ENCODE peak calls at places on chromosome 11, in seven cellular contexts. V is adrenal gland, T is IMR-90, K is esophagus squamous epithelium, Y is uterus, B is heart left ventricle, L is K562. O is an unnamed sample.

GRCh38 chr11:1387961-1388762 is 1.6 kb upstream of the BRSK2 start:
- DNase-seq in V (no peak), T (no peak), K (no peak), Y (no peak), B (no peak), L (no peak), O (no peak)

GRCh38 chr11:104390696-104391095 is 226.7 kb upstream of the PDGFD start:
- DNase-seq in V (no peak), T (peak; percentile 25), K (no peak), Y (no peak), B (no peak), L (no peak), O (no peak)

GRCh38 chr11:126611438-126611837 is 256.0 kb downstream of the ST3GAL4 start:
- DNase-seq in V (no peak), T (no peak), K (no peak), Y (no peak), B (no peak), L (no peak), O (no peak)

GRCh38 chr11:19714387-19715363 is 2.0 kb downstream of the NAV2 start:
- DNase-seq in V (peak; percentile 83), T (peak; percentile 85), K (no peak), Y (peak; percentile 57), B (peak; percentile 78), L (peak; percentile 55), O (no peak)

GRCh38 chr11:73178092-73178539 is 36.0 kb upstream of the FCHSD2 start:
- DNase-seq in V (peak; percentile 95), T (peak; percentile 81), K (peak; percentile 34), Y (peak; percentile 77), B (peak; percentile 85), L (peak; percentile 70), O (peak; percentile 79)

GRCh38 chr11:108009497-108010360 is 1.0 kb downstream of the CUL5 start:
- DNase-seq in V (no peak), T (no peak), K (no peak), Y (no peak), B (no peak), L (peak; percentile 53), O (peak; percentile 55)

GRCh38 chr11:96620464-96621044 is 230.7 kb downstream of the JRKL start:
- DNase-seq in V (no peak), T (no peak), K (no peak), Y (no peak), B (no peak), L (peak; percentile 61), O (no peak)

GRCh38 chr11:2924381-2924780 is 4.8 kb downstream of the PHLDA2 start:
- DNase-seq in V (no peak), T (no peak), K (no peak), Y (no peak), B (no peak), L (no peak), O (no peak)

GRCh38 chr11:31972623-31973022 is 118.3 kb upstream of the RCN1 start:
- DNase-seq in V (no peak), T (no peak), K (no peak), Y (no peak), B (no peak), L (no peak), O (no peak)

GRCh38 chr11:6606471-6607189 is 3.1 kb downstream of the ILK start:
- DNase-seq in V (peak; percentile 96), T (peak; percentile 95), K (no peak), Y (peak; percentile 97), B (peak; percentile 96), L (peak; percentile 94), O (peak; percentile 52)
- TF ChIP-seq POLR2A in V (peak; percentile 75), T (no peak), K (no peak), Y (peak; percentile 94), B (peak; percentile 73), L (peak; percentile 51), O (no peak)

GRCh38 chr11:45263773-45264172 is 22.4 kb downstream of the SYT13 start:
- DNase-seq in V (no peak), T (no peak), K (no peak), Y (no peak), B (no peak), L (no peak), O (no peak)
- TF ChIP-seq POLR2A in V (no peak), T (no peak), K (no peak), Y (no peak), B (no peak), L (no peak), O (no peak)

DNA sequence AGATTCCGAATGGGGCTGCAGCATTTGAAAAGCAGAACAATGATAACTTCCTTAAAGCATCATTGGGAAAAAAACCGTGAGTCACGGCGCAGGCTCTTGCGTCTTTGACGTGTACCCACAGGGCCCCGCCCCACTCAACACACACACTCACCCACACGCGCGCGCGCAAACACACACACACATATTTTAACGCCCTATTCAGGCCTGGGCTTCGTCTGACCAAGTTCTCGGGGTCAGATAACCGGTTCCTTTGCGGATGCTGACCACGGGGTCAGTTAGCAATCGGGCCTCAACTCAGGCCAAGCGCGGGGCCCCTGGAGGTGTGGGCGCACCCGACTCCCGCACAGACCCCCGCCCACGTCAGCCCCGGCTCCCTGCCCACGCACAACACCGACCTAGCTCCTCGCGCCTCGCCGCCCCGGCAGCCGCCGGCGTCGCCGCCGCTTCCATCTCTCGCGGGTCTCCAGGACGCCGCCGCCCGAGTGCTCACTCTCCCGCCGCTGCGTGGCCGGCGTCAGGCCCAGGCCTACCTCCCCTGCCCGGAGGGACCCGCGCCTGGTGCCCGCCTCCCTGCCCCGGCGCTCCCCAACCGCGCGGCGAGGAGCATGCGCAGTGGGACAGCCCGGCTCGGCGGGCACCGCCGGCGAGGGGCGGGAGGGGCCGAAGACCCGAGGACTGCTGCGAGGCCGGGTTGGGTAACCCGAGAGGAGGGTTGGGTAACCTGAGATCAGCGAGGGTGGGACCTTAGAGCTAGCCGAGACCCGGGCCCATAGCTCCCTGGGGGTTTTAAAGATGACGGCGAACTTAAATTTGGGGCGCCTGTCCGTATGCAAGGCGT is at the start of gene SLC36A4:
- DNase-seq in V (peak; percentile 98), T (peak; percentile 97), K (peak; percentile 91), Y (peak; percentile 94), B (peak; percentile 88), L (peak; percentile 89), O (peak; percentile 94)
- TF ChIP-seq POLR2A in V (peak; percentile 82), T (peak; percentile 84), K (peak; percentile 60), Y (peak; percentile 52), B (peak; percentile 65), L (peak; percentile 78), O (peak; percentile 87)

GRCh38 chr11:65870307-65870658 is 2.3 kb downstream of the EFEMP2 start:
- DNase-seq in V (peak; percentile 57), T (no peak), K (no peak), Y (no peak), B (no peak), L (no peak), O (no peak)

GRCh38 chr11:65869643-65870306 is 2.8 kb downstream of the EFEMP2 start:
- DNase-seq in V (no peak), T (no peak), K (no peak), Y (no peak), B (no peak), L (no peak), O (no peak)

GRCh38 chr11:65868076-65868667 is 4.4 kb downstream of the EFEMP2 start:
- DNase-seq in V (peak; percentile 63), T (no peak), K (no peak), Y (peak; percentile 42), B (no peak), L (peak; percentile 20), O (no peak)

GRCh38 chr11:65867284-65868071 is 5.1 kb downstream of the EFEMP2 start:
- DNase-seq in V (no peak), T (no peak), K (no peak), Y (peak; percentile 40), B (peak; percentile 17), L (peak; percentile 60), O (no peak)

GRCh38 chr11:65868907-65869306 is 3.7 kb downstream of the EFEMP2 start:
- DNase-seq in V (no peak), T (no peak), K (no peak), Y (no peak), B (no peak), L (no peak), O (no peak)
- TF ChIP-seq POLR2A in V (no peak), T (no peak), K (no peak), Y (no peak), B (no peak), L (no peak), O (no peak)

GRCh38 chr11:93700830-93701229 is 39.3 kb downstream of the CEP295 start:
- DNase-seq in V (no peak), T (peak; percentile 65), K (no peak), Y (no peak), B (peak; percentile 10), L (no peak), O (no peak)
- TF ChIP-seq POLR2A in V (no peak), T (no peak), K (no peak), Y (no peak), B (no peak), L (no peak), O (no peak)

GRCh38 chr11:128678017-128678416 is 15.9 kb upstream of the FLI1 start:
- DNase-seq in V (no peak), T (no peak), K (no peak), Y (no peak), B (no peak), L (no peak), O (no peak)
- TF ChIP-seq POLR2A in V (no peak), T (no peak), K (no peak), Y (no peak), B (no peak), L (no peak), O (no peak)

GRCh38 chr11:111926505-111927391 is 8.0 kb downstream of the C11orf52 start:
- DNase-seq in V (peak; percentile 98), T (peak; percentile 96), K (peak; percentile 98), Y (peak; percentile 96), B (peak; percentile 97), L (peak; percentile 97), O (peak; percentile 100)
- TF ChIP-seq POLR2A in V (peak; percentile 77), T (peak; percentile 74), K (no peak), Y (peak; percentile 80), B (peak; percentile 72), L (peak; percentile 89), O (peak; percentile 86)

DNA sequence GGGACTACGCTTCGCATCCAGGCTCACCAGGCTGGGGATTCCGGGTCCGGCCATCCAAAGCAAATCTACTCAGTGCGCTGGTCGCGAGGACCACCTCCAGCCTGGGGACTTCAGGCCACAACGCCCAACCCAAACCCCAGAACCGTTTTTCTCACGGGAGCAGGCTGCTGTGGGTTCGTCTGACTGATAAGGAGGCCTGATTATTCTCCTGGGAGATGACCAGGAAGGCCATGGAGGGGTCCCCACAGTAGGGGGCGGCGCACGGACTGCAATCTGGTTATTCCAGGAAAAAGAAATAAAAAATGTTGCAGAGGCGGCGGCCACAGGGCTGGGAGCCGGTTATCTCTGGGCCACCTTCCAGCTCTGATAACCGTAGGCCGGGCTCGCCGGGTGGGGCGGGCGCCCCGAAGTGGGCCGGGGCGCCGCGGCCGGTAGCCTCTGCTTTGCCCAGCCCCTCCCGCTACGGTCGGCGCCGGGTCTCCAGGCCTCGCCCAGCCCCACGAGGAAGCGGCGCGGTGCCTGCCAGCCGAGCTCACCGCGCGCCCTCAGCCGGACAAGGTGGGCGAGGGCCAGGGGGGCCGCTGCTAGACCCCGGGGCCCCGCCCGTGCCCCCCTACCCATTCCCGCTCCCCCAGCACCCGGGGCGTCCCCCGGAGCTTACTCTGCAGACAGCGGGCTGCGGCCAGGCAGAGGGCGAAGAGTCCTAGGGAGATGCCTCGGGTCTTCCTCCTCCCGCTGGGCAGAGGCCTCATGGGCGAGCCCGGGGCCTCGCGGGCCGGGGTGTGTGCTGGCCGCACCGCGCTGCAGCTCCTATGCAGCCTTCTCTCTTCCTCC is 450 bp downstream of the VSTM5 start:
- DNase-seq in V (no peak), T (no peak), K (no peak), Y (no peak), B (peak; percentile 15), L (peak; percentile 63), O (peak; percentile 61)
- TF ChIP-seq POLR2A in V (no peak), T (no peak), K (no peak), Y (no peak), B (no peak), L (no peak), O (no peak)